ENCODE peak calls at places on chromosomes 3 and 15, in seven cellular contexts. M, Y, N, A, E, V and Q are unnamed samples.

GRCh38 chr15:39426552-39427532 is 154.0 kb upstream of the THBS1 start:
- DNase-seq in M (no peak), N (no peak), A (no peak), E (no peak), Y (peak), V (peak), Q (no peak)

GRCh38 chr15:26073430-26074333 is 210.6 kb upstream of the ATP10A start:
- DNase-seq in V (no peak), N (no peak), Y (no peak), M (no peak), A (no peak), E (no peak), Q (no peak)

GRCh38 chr3:98359993-98360675 is 6.5 kb downstream of the OR5K4 start:
- DNase-seq in A (no peak), E (peak), N (peak), V (no peak), Y (no peak), M (no peak), Q (no peak)

GRCh38 chr3:146380052-146380451 is 89.3 kb downstream of the PLSCR2 start:
- DNase-seq in M (no peak), V (no peak), N (no peak), A (no peak), E (no peak), Y (no peak), Q (no peak)

GRCh38 chr3:197355713-197356112 is 57.3 kb upstream of the DLG1 start:
- DNase-seq in Y (no peak), V (no peak), A (no peak), M (no peak), E (no peak), N (peak), Q (no peak)

GRCh38 chr15:41933771-41934170 is 38.6 kb downstream of the EHD4 start:
- DNase-seq in V (no peak), E (no peak), A (peak), N (no peak), Y (peak), M (no peak), Q (no peak)

GRCh38 chr3:38368238-38368637 is 21.7 kb downstream of the XYLB start:
- DNase-seq in V (no peak), N (no peak), A (no peak), M (no peak), E (peak), Y (no peak), Q (no peak)

GRCh38 chr15:77020348-77021087 is 25.6 kb downstream of the PSTPIP1 start:
- DNase-seq in N (no peak), M (no peak), A (no peak), Y (no peak), V (no peak), E (no peak), Q (no peak)

GRCh38 chr3:46461971-46462910 is 2.5 kb downstream of the LTF start:
- DNase-seq in Y (no peak), V (no peak), A (no peak), N (peak), M (no peak), E (peak), Q (no peak)

GRCh38 chr15:68173119-68173518 is 32.0 kb downstream of the CALML4 start:
- DNase-seq in V (no peak), Y (no peak), M (no peak), N (no peak), E (no peak), A (no peak), Q (no peak)

GRCh38 chr3:48296699-48297098 is 36.8 kb downstream of the SPINK8 start:
- DNase-seq in E (no peak), A (no peak), Y (no peak), N (no peak), M (no peak), V (no peak), Q (no peak)

GRCh38 chr3:48297111-48297810 is 36.2 kb downstream of the SPINK8 start:
- DNase-seq in N (no peak), Y (no peak), M (no peak), E (no peak), V (no peak), A (no peak), Q (no peak)

GRCh38 chr3:48301814-48302194 is 31.7 kb downstream of the SPINK8 start:
- DNase-seq in E (no peak), V (peak), Y (peak), A (peak), N (peak), M (no peak), Q (no peak)

GRCh38 chr3:48301020-48301813 is 32.2 kb downstream of the SPINK8 start:
- DNase-seq in Y (peak), N (peak), E (peak), V (peak), A (peak), M (peak), Q (peak)

GRCh38 chr3:48299746-48300361 is 33.6 kb downstream of the SPINK8 start:
- DNase-seq in E (no peak), Y (no peak), V (no peak), M (no peak), N (no peak), A (no peak), Q (no peak)
- H3K4me3 ChIP-seq in E (peak), Y (peak), V (no peak), M (no peak), N (no peak), A (peak), Q (peak)

DNA sequence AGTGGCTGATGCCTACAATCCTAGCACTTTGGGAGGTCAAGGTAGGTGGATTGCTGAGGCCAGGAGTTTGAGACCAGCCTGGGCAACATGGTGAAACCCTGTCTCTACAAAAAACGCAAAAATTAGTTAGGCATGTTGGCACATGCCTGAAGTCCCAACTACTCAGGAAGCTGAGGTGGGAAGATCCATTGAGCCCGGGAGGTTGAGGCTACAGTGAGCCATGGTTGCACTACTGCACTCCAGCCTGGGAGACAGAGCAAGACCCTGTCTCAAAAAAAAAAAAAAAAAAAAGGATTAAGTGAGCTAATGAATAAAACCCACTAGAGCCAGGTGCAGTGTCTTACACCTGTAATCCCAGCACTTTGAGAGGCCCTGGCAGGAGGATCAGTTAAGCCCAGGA is 6.7 kb upstream of the SEC11A start:
- DNase-seq in Y (no peak), E (no peak), V (no peak), M (no peak), A (no peak), N (no peak), Q (no peak)
- H3K4me3 ChIP-seq in Y (no peak), E (no peak), V (no peak), M (no peak), A (no peak), N (no peak), Q (no peak)

GRCh38 chr15:61222010-61222409 is 7.1 kb downstream of the RORA start:
- DNase-seq in N (no peak), M (no peak), A (no peak), V (no peak), Y (no peak), E (no peak), Q (no peak)

GRCh38 chr15:61232266-61232665 is 3.2 kb upstream of the RORA start:
- DNase-seq in M (no peak), E (no peak), V (no peak), A (no peak), N (peak), Y (no peak), Q (no peak)

GRCh38 chr15:61226313-61227250 is 2.5 kb downstream of the RORA start:
- DNase-seq in Y (no peak), N (no peak), M (no peak), A (no peak), E (no peak), V (no peak), Q (no peak)

GRCh38 chr15:61228025-61228901 is 839 bp downstream of the RORA start:
- DNase-seq in M (no peak), V (no peak), N (peak), Y (no peak), A (peak), E (peak), Q (no peak)

GRCh38 chr15:61227269-61228024 is 1.7 kb downstream of the RORA start:
- DNase-seq in M (peak), V (peak), A (peak), Y (no peak), N (peak), E (peak), Q (no peak)
- H3K4me3 ChIP-seq in M (peak), V (peak), A (peak), Y (peak), N (peak), E (peak), Q (peak)

GRCh38 chr15:23482764-23483489 is 35.9 kb upstream of the GOLGA6L2 start:
- DNase-seq in M (no peak), V (no peak), N (no peak), A (no peak), E (no peak), Y (no peak), Q (no peak)
- H3K4me3 ChIP-seq in M (no peak), V (no peak), N (no peak), A (no peak), E (no peak), Y (no peak), Q (no peak)